ENCODE peak calls at places on chromosome 18, in six cellular contexts. T is left lung, A is fibroblast of pulmonary artery, R is iris pigment epithelial cell, L is progenitor cell of endocrine pancreas, Y is NT2/D1. I is an unnamed sample.

GRCh38 chr18:29377346-29377745 is 1200.4 kb upstream of the CDH2 start:
- DNase-seq in T (no peak), A (no peak), R (no peak), L (no peak), Y (no peak), I (no peak)

GRCh38 chr18:74892066-74892627 is 294.5 kb downstream of the ZNF407 start:
- DNase-seq in T (no peak), A (no peak), R (no peak), L (no peak), Y (no peak), I (no peak)

GRCh38 chr18:76495435-76496199 is 575 bp upstream of the ZNF516 start:
- DNase-seq in T (peak), A (peak), R (peak), L (peak), Y (no peak), I (peak)

GRCh38 chr18:8548186-8548585 is 61.1 kb upstream of the RAB12 start:
- DNase-seq in T (no peak), A (peak), R (peak), L (no peak), Y (no peak), I (no peak)

GRCh38 chr18:23094411-23095165 is 40.7 kb upstream of the CABLES1 start:
- DNase-seq in T (no peak), A (no peak), R (no peak), L (no peak), Y (peak), I (no peak)

GRCh38 chr18:50797147-50797546 is 22.7 kb downstream of the MRO start:
- DNase-seq in T (no peak), A (no peak), R (no peak), L (no peak), Y (no peak), I (no peak)

GRCh38 chr18:78528437-78529228 is 451.0 kb upstream of the SALL3 start:
- DNase-seq in T (no peak), A (no peak), R (no peak), L (no peak), Y (no peak), I (no peak)

GRCh38 chr18:59919026-59919425 is 19.2 kb downstream of the PMAIP1 start:
- DNase-seq in T (no peak), A (no peak), R (no peak), L (no peak), Y (no peak), I (no peak)

GRCh38 chr18:39199231-39199855 is 1633.7 kb upstream of the CELF4 start:
- DNase-seq in T (no peak), A (no peak), R (no peak), L (no peak), Y (no peak), I (no peak)

GRCh38 chr18:23650963-23651927 is 11.5 kb downstream of the ANKRD29 start:
- DNase-seq in T (no peak), A (peak), R (peak), L (no peak), Y (no peak), I (peak)

GRCh38 chr18:9100796-9101195 is 1.7 kb upstream of the NDUFV2 start:
- DNase-seq in T (no peak), A (no peak), R (no peak), L (no peak), Y (no peak), I (no peak)